ENCODE peak calls at places on chromosomes 4 and X, in five cellular contexts. T, Q, W, B and A are unnamed samples.

GRCh38 chrX:31604629-31605221 is 532.9 kb upstream of the FTHL17 start:
- DNase-seq in T (no peak), Q (no peak), W (no peak), B (no peak), A (no peak)

GRCh38 chrX:2609431-2610238 is 81.5 kb upstream of the CD99 start:
- DNase-seq in T (peak; percentile 17), Q (no peak), W (no peak), B (no peak), A (peak; percentile 34)

GRCh38 chr4:80705311-80705710 is 325.2 kb upstream of the BMP3 start:
- DNase-seq in T (no peak), Q (no peak), W (no peak), B (no peak), A (no peak)

GRCh38 chr4:39936565-39937418 is 40.9 kb downstream of the PDS5A start:
- DNase-seq in T (no peak), Q (no peak), W (no peak), B (no peak), A (peak; percentile 56)

GRCh38 chrX:22060952-22061351 is 28.8 kb downstream of the PHEX start:
- DNase-seq in T (no peak), Q (no peak), W (no peak), B (no peak), A (no peak)

GRCh38 chr4:1632109-1633104 is 51.7 kb downstream of the FAM53A start:
- DNase-seq in T (no peak), Q (no peak), W (no peak), B (no peak), A (no peak)

GRCh38 chr4:126547352-126547751 is 1085.4 kb upstream of the INTU start:
- DNase-seq in T (no peak), Q (no peak), W (no peak), B (no peak), A (no peak)

GRCh38 chr4:128574706-128575105 is 234.8 kb upstream of the JADE1 start:
- DNase-seq in T (peak; percentile 68), Q (peak; percentile 26), W (peak; percentile 65), B (peak; percentile 87), A (peak; percentile 80)

GRCh38 chrX:53374222-53374820 is 48.1 kb downstream of the SMC1A start:
- DNase-seq in T (peak; percentile 51), Q (peak; percentile 55), W (no peak), B (no peak), A (no peak)

GRCh38 chrX:103878466-103879151 is 46.6 kb upstream of the RAB9B start:
- DNase-seq in T (peak; percentile 68), Q (no peak), W (peak; percentile 61), B (no peak), A (peak; percentile 66)

GRCh38 chr4:137711502-137711901 is 179.2 kb upstream of the PCDH18 start:
- DNase-seq in T (no peak), Q (no peak), W (no peak), B (no peak), A (no peak)

GRCh38 chr4:105895324-105895608 is at the start of gene NPNT:
- DNase-seq in T (no peak), Q (no peak), W (peak; percentile 79), B (no peak), A (no peak)

GRCh38 chrX:29652484-29652883 is 562.9 kb upstream of the MAGEB2 start:
- DNase-seq in T (peak; percentile 82), Q (no peak), W (no peak), B (no peak), A (peak; percentile 23)

GRCh38 chrX:129642641-129643040 is 12.1 kb downstream of the APLN start:
- DNase-seq in T (no peak), Q (no peak), W (no peak), B (no peak), A (peak; percentile 28)

GRCh38 chrX:40096395-40097091 is 1.2 kb downstream of the BCOR start:
- DNase-seq in T (peak; percentile 45), Q (no peak), W (peak; percentile 66), B (peak; percentile 43), A (no peak)

GRCh38 chr4:123631699-123632098 is 235.1 kb downstream of the SPRY1 start:
- DNase-seq in T (peak; percentile 43), Q (no peak), W (no peak), B (no peak), A (peak; percentile 51)

GRCh38 chr4:111689214-111689613 is 456.0 kb upstream of the FAM241A start:
- DNase-seq in T (peak; percentile 14), Q (no peak), W (no peak), B (no peak), A (peak; percentile 70)

GRCh38 chrX:53000447-53001208 is 42.3 kb upstream of the FAM156A start:
- DNase-seq in T (no peak), Q (no peak), W (no peak), B (no peak), A (no peak)

GRCh38 chr4:90727938-90728337 is 600.7 kb downstream of the CCSER1 start:
- DNase-seq in T (no peak), Q (no peak), W (peak; percentile 1), B (no peak), A (peak; percentile 79)

GRCh38 chr4:7157666-7158065 is 34.7 kb upstream of the SORCS2 start:
- DNase-seq in T (no peak), Q (no peak), W (no peak), B (peak; percentile 20), A (no peak)

GRCh38 chrX:119417842-119418241 is 18.7 kb downstream of the SLC25A43 start:
- DNase-seq in T (no peak), Q (no peak), W (no peak), B (no peak), A (no peak)

GRCh38 chr4:8307714-8308113 is 38.2 kb downstream of the HTRA3 start:
- DNase-seq in T (no peak), Q (no peak), W (no peak), B (peak; percentile 21), A (no peak)

GRCh38 chrX:24025741-24026402 is 1.1 kb downstream of the KLHL15 start:
- DNase-seq in T (peak; percentile 81), Q (no peak), W (no peak), B (no peak), A (peak; percentile 39)

GRCh38 chr4:80239480-80239879 is 27.0 kb upstream of the FGF5 start:
- DNase-seq in T (peak; percentile 71), Q (no peak), W (no peak), B (no peak), A (no peak)

GRCh38 chrX:9337056-9337455 is 127.8 kb upstream of the TBL1X start:
- DNase-seq in T (peak; percentile 79), Q (no peak), W (no peak), B (peak; percentile 52), A (no peak)

GRCh38 chr4:30722092-30722915 is 2.1 kb downstream of the PCDH7 start:
- DNase-seq in T (no peak), Q (no peak), W (no peak), B (no peak), A (no peak)
- H3K4me3 ChIP-seq in T (peak overlapping the region; percentile 78), Q (no peak overlapping the region), W (peak overlapping the region; percentile 92), B (peak overlapping the region; percentile 65), A (peak overlapping the region; percentile 52)

GRCh38 chrX:45801554-45801953 is 600.9 kb upstream of the DIPK2B start:
- DNase-seq in T (peak; percentile 34), Q (no peak), W (peak; percentile 29), B (no peak), A (peak; percentile 38)

GRCh38 chrX:45807572-45808425 is 607.1 kb upstream of the DIPK2B start:
- DNase-seq in T (peak; percentile 70), Q (no peak), W (peak; percentile 9), B (no peak), A (peak; percentile 49)

GRCh38 chrX:45806410-45807121 is 605.9 kb upstream of the DIPK2B start:
- DNase-seq in T (peak; percentile 92), Q (no peak), W (peak; percentile 40), B (no peak), A (peak; percentile 46)

GRCh38 chrX:45799576-45799975 is 598.9 kb upstream of the DIPK2B start:
- DNase-seq in T (no peak), Q (no peak), W (no peak), B (no peak), A (no peak)

GRCh38 chrX:45803383-45803921 is 602.8 kb upstream of the DIPK2B start:
- DNase-seq in T (peak; percentile 94), Q (peak; percentile 42), W (no peak), B (no peak), A (peak; percentile 90)
- H3K4me3 ChIP-seq in T (peak overlapping the region; percentile 30), Q (no peak overlapping the region), W (no peak overlapping the region), B (no peak overlapping the region), A (no peak overlapping the region)

DNA sequence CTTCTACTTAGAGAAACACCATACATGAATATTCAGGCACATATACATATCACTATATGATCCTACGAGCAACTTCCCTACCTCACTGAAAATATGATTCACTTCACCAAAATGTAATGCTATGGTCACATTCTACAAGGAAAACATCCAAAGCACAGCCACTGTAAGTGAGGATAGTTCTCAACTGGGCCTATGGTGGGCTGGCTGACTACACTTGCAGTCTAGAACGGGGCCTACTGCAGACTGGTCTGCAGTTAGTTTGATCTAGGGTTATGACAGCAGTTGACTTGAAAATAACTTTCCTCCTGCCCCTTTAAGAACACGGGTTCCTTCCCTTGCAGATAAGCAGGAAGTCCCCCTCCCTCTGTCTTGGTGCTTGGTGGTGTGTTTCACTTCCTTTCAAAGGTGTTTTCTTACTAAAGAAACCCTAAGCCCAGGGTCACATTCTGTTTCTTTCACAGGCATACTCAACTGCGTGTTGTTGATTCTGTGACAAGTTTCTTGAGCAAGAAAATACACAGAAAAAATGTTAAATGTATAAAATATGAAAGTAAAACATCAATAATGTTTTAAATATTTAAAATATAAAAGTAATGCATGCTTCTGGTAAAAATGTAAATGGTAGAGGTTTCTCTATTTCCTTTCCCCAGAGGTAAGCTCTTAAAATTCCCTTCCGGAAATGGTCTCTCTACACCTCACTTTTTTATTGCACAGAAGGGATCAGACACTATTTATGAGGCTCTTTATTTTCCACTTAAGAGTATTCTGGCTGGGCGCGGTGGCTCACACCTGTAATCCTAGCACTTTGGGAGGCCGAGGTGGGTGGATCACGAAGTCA is 18.0 kb upstream of the TMSB4X start:
- DNase-seq in T (peak; percentile 63), Q (peak; percentile 77), W (no peak), B (no peak), A (peak; percentile 37)
- H3K4me3 ChIP-seq in T (no peak overlapping the region), Q (no peak overlapping the region), W (no peak overlapping the region), B (no peak overlapping the region), A (no peak overlapping the region)

GRCh38 chrX:69361286-69361926 is 142.7 kb upstream of the NALF2 start:
- DNase-seq in T (peak; percentile 1), Q (no peak), W (no peak), B (no peak), A (peak; percentile 30)
- H3K4me3 ChIP-seq in T (no peak overlapping the region), Q (no peak overlapping the region), W (no peak overlapping the region), B (no peak overlapping the region), A (no peak overlapping the region)

DNA sequence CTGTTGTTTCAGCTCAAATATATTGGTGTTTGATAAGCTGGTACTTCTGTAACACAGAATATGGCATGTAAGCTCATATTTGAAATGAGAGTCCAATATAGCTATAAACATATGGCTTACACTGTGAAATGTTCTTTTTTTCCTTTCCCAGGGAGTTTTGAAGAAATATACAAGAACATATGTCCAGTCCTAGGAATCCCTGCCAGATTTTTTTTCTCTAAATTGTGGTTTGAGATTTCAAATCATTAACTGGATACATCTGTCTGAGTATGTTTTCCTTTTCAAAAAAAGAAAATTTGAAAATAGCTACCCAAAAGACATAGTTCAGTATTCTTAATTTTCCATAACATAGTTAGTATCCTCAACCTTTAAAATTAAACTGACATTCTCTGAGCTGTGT is 60.2 kb downstream of the HMGB2 start:
- DNase-seq in T (peak; percentile 67), Q (no peak), W (no peak), B (no peak), A (no peak)
- H3K4me3 ChIP-seq in T (no peak overlapping the region), Q (no peak overlapping the region), W (no peak overlapping the region), B (no peak overlapping the region), A (no peak overlapping the region)